ENCODE peak calls at places on chromosome 5, in eight cellular contexts. One of them, this sample, is unnamed.

GRCh38 chr5:56090793-56091460 is 96.2 kb upstream of the IL6ST start:
- DNase-seq in astrocyte: no peak
- DNase-seq in CD8-positive, alpha-beta memory T cell: no peak
- DNase-seq in GM23248: no peak
- DNase-seq in caudate nucleus: no peak
- DNase-seq in heart left ventricle: no peak
- DNase-seq in sigmoid colon: no peak
- DNase-seq in body of pancreas: no peak
- DNase-seq in this sample: no peak

GRCh38 chr5:179613460-179614071 is 9.9 kb downstream of the HNRNPH1 start:
- DNase-seq in heart left ventricle: no peak
- DNase-seq in astrocyte: no peak
- DNase-seq in sigmoid colon: peak; percentile 54
- DNase-seq in body of pancreas: no peak
- DNase-seq in caudate nucleus: no peak
- DNase-seq in GM23248: no peak
- DNase-seq in CD8-positive, alpha-beta memory T cell: no peak
- DNase-seq in this sample: no peak

GRCh38 chr5:97412959-97413358 is 229.9 kb upstream of the RIOK2 start:
- DNase-seq in caudate nucleus: no peak
- DNase-seq in heart left ventricle: no peak
- DNase-seq in body of pancreas: no peak
- DNase-seq in CD8-positive, alpha-beta memory T cell: no peak
- DNase-seq in astrocyte: no peak
- DNase-seq in sigmoid colon: no peak
- DNase-seq in GM23248: no peak
- DNase-seq in this sample: no peak

GRCh38 chr5:144598451-144599068 is 427.9 kb downstream of the KCTD16 start:
- DNase-seq in sigmoid colon: no peak
- DNase-seq in CD8-positive, alpha-beta memory T cell: no peak
- DNase-seq in astrocyte: no peak
- DNase-seq in heart left ventricle: peak; percentile 49
- DNase-seq in caudate nucleus: peak; percentile 53
- DNase-seq in GM23248: peak; percentile 17
- DNase-seq in body of pancreas: peak; percentile 86
- DNase-seq in this sample: no peak

GRCh38 chr5:72515211-72515610 is 8.0 kb upstream of the ZNF366 start:
- DNase-seq in heart left ventricle: no peak
- DNase-seq in GM23248: no peak
- DNase-seq in sigmoid colon: no peak
- DNase-seq in caudate nucleus: no peak
- DNase-seq in CD8-positive, alpha-beta memory T cell: no peak
- DNase-seq in body of pancreas: no peak
- DNase-seq in astrocyte: no peak
- DNase-seq in this sample: no peak

GRCh38 chr5:129724222-129724621 is 23.7 kb upstream of the MINAR2 start:
- DNase-seq in sigmoid colon: no peak
- DNase-seq in GM23248: no peak
- DNase-seq in caudate nucleus: no peak
- DNase-seq in body of pancreas: no peak
- DNase-seq in CD8-positive, alpha-beta memory T cell: no peak
- DNase-seq in heart left ventricle: no peak
- DNase-seq in astrocyte: no peak
- DNase-seq in this sample: no peak

GRCh38 chr5:180142008-180142803 is 66.8 kb downstream of the RASGEF1C start:
- DNase-seq in sigmoid colon: no peak
- DNase-seq in GM23248: no peak
- DNase-seq in CD8-positive, alpha-beta memory T cell: no peak
- DNase-seq in caudate nucleus: no peak
- DNase-seq in body of pancreas: no peak
- DNase-seq in heart left ventricle: no peak
- DNase-seq in astrocyte: no peak
- DNase-seq in this sample: no peak

GRCh38 chr5:104179057-104179456 is 616.5 kb upstream of the NUDT12 start:
- DNase-seq in heart left ventricle: no peak
- DNase-seq in astrocyte: peak; percentile 9
- DNase-seq in caudate nucleus: peak; percentile 45
- DNase-seq in CD8-positive, alpha-beta memory T cell: no peak
- DNase-seq in GM23248: peak; percentile 40
- DNase-seq in sigmoid colon: no peak
- DNase-seq in body of pancreas: peak; percentile 50
- DNase-seq in this sample: no peak

GRCh38 chr5:24161559-24161958 is 483.2 kb downstream of the CDH10 start:
- DNase-seq in astrocyte: no peak
- DNase-seq in caudate nucleus: no peak
- DNase-seq in body of pancreas: no peak
- DNase-seq in CD8-positive, alpha-beta memory T cell: no peak
- DNase-seq in GM23248: peak; percentile 79
- DNase-seq in heart left ventricle: no peak
- DNase-seq in sigmoid colon: no peak
- DNase-seq in this sample: peak; percentile 27

GRCh38 chr5:58394326-58394725 is 65.6 kb downstream of the PLK2 start:
- DNase-seq in CD8-positive, alpha-beta memory T cell: no peak
- DNase-seq in body of pancreas: no peak
- DNase-seq in astrocyte: no peak
- DNase-seq in heart left ventricle: no peak
- DNase-seq in GM23248: no peak
- DNase-seq in caudate nucleus: no peak
- DNase-seq in sigmoid colon: no peak
- DNase-seq in this sample: no peak

GRCh38 chr5:109318455-109319108 is 91.2 kb downstream of the PJA2 start:
- DNase-seq in GM23248: no peak
- DNase-seq in astrocyte: no peak
- DNase-seq in caudate nucleus: peak; percentile 15
- DNase-seq in CD8-positive, alpha-beta memory T cell: no peak
- DNase-seq in heart left ventricle: no peak
- DNase-seq in sigmoid colon: no peak
- DNase-seq in body of pancreas: no peak
- DNase-seq in this sample: no peak

GRCh38 chr5:32710859-32711692 is at the start of gene NPR3:
- DNase-seq in astrocyte: no peak
- DNase-seq in GM23248: peak; percentile 89
- DNase-seq in CD8-positive, alpha-beta memory T cell: no peak
- DNase-seq in heart left ventricle: no peak
- DNase-seq in sigmoid colon: peak; percentile 69
- DNase-seq in body of pancreas: no peak
- DNase-seq in caudate nucleus: no peak
- DNase-seq in this sample: no peak

GRCh38 chr5:11973469-11973868 is 69.2 kb upstream of the CTNND2 start:
- DNase-seq in CD8-positive, alpha-beta memory T cell: no peak
- DNase-seq in caudate nucleus: no peak
- DNase-seq in GM23248: no peak
- DNase-seq in sigmoid colon: no peak
- DNase-seq in heart left ventricle: no peak
- DNase-seq in body of pancreas: no peak
- DNase-seq in astrocyte: no peak
- DNase-seq in this sample: no peak

GRCh38 chr5:15500326-15500958 is 462 bp downstream of the FBXL7 start:
- DNase-seq in GM23248: peak; percentile 83
- DNase-seq in astrocyte: peak; percentile 31
- DNase-seq in sigmoid colon: peak; percentile 81
- DNase-seq in CD8-positive, alpha-beta memory T cell: no peak
- DNase-seq in body of pancreas: no peak
- DNase-seq in heart left ventricle: peak; percentile 84
- DNase-seq in caudate nucleus: no peak
- DNase-seq in this sample: no peak

GRCh38 chr5:103703617-103704016 is 141.0 kb upstream of the NUDT12 start:
- DNase-seq in GM23248: no peak
- DNase-seq in astrocyte: no peak
- DNase-seq in body of pancreas: no peak
- DNase-seq in caudate nucleus: no peak
- DNase-seq in heart left ventricle: no peak
- DNase-seq in sigmoid colon: no peak
- DNase-seq in CD8-positive, alpha-beta memory T cell: no peak
- DNase-seq in this sample: no peak

GRCh38 chr5:93076096-93076495 is 504.9 kb downstream of the NR2F1-AS1 start:
- DNase-seq in GM23248: peak; percentile 32
- DNase-seq in body of pancreas: no peak
- DNase-seq in sigmoid colon: no peak
- DNase-seq in astrocyte: peak; percentile 44
- DNase-seq in heart left ventricle: no peak
- DNase-seq in caudate nucleus: no peak
- DNase-seq in CD8-positive, alpha-beta memory T cell: no peak
- DNase-seq in this sample: no peak

GRCh38 chr5:29550523-29550922 is 1643.0 kb upstream of the CDH6 start:
- DNase-seq in CD8-positive, alpha-beta memory T cell: no peak
- DNase-seq in body of pancreas: no peak
- DNase-seq in astrocyte: no peak
- DNase-seq in caudate nucleus: no peak
- DNase-seq in GM23248: no peak
- DNase-seq in sigmoid colon: no peak
- DNase-seq in heart left ventricle: no peak
- DNase-seq in this sample: no peak

GRCh38 chr5:91499943-91500531 is 116.9 kb upstream of the ARRDC3 start:
- DNase-seq in GM23248: peak; percentile 63
- DNase-seq in CD8-positive, alpha-beta memory T cell: peak; percentile 45
- DNase-seq in body of pancreas: no peak
- DNase-seq in astrocyte: peak; percentile 37
- DNase-seq in sigmoid colon: no peak
- DNase-seq in heart left ventricle: no peak
- DNase-seq in caudate nucleus: peak; percentile 1
- DNase-seq in this sample: no peak

GRCh38 chr5:138022912-138023311 is 10.0 kb downstream of the FAM13B start:
- DNase-seq in GM23248: no peak
- DNase-seq in body of pancreas: no peak
- DNase-seq in caudate nucleus: no peak
- DNase-seq in astrocyte: no peak
- DNase-seq in CD8-positive, alpha-beta memory T cell: no peak
- DNase-seq in heart left ventricle: no peak
- DNase-seq in sigmoid colon: no peak
- DNase-seq in this sample: no peak

GRCh38 chr5:50441479-50441815 is 359 bp upstream of the EMB start:
- DNase-seq in heart left ventricle: no peak
- DNase-seq in CD8-positive, alpha-beta memory T cell: no peak
- DNase-seq in body of pancreas: no peak
- DNase-seq in GM23248: no peak
- DNase-seq in caudate nucleus: peak; percentile 23
- DNase-seq in astrocyte: no peak
- DNase-seq in sigmoid colon: no peak
- DNase-seq in this sample: no peak

GRCh38 chr5:73179730-73180129 is 6.7 kb downstream of the TMEM174 start:
- DNase-seq in GM23248: no peak
- DNase-seq in body of pancreas: no peak
- DNase-seq in astrocyte: no peak
- DNase-seq in CD8-positive, alpha-beta memory T cell: no peak
- DNase-seq in heart left ventricle: no peak
- DNase-seq in sigmoid colon: no peak
- DNase-seq in caudate nucleus: no peak
- DNase-seq in this sample: no peak

GRCh38 chr5:132961887-132962286 is 1.5 kb downstream of the AFF4 start:
- DNase-seq in CD8-positive, alpha-beta memory T cell: no peak
- DNase-seq in astrocyte: peak; percentile 62
- DNase-seq in body of pancreas: peak; percentile 17
- DNase-seq in caudate nucleus: no peak
- DNase-seq in GM23248: peak; percentile 88
- DNase-seq in sigmoid colon: no peak
- DNase-seq in heart left ventricle: no peak
- DNase-seq in this sample: no peak

GRCh38 chr5:54275361-54275760 is 35.0 kb downstream of the ARL15 start:
- DNase-seq in sigmoid colon: no peak
- DNase-seq in CD8-positive, alpha-beta memory T cell: no peak
- DNase-seq in body of pancreas: no peak
- DNase-seq in astrocyte: no peak
- DNase-seq in caudate nucleus: no peak
- DNase-seq in GM23248: peak; percentile 32
- DNase-seq in heart left ventricle: no peak
- DNase-seq in this sample: no peak

GRCh38 chr5:53170748-53171349 is 61.3 kb upstream of the MOCS2 start:
- DNase-seq in caudate nucleus: peak; percentile 37
- DNase-seq in body of pancreas: no peak
- DNase-seq in sigmoid colon: no peak
- DNase-seq in astrocyte: peak; percentile 12
- DNase-seq in CD8-positive, alpha-beta memory T cell: no peak
- DNase-seq in GM23248: peak; percentile 69
- DNase-seq in heart left ventricle: no peak
- DNase-seq in this sample: peak; percentile 8

GRCh38 chr5:133123297-133123696 is 71.5 kb downstream of the HSPA4 start:
- DNase-seq in GM23248: no peak
- DNase-seq in heart left ventricle: no peak
- DNase-seq in sigmoid colon: no peak
- DNase-seq in caudate nucleus: no peak
- DNase-seq in astrocyte: no peak
- DNase-seq in CD8-positive, alpha-beta memory T cell: no peak
- DNase-seq in body of pancreas: no peak
- DNase-seq in this sample: no peak

DNA sequence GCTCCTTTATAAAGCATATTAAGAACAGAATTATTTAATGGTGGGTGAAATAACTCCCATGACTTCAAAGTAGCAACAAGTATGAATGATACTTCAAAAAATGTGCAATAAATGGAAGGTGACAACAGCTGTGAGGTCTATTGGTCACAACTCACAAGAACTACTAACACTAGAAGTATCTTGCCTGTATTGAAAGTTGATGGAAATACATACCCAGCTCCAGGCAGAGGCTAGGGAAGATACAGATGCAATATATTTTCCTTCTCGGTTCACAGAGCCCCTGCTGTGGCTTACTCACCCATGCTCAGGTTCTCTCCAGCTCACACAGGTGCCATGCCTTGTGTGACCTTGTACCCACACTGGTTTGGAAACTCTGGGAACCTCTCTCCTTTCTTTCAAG is 133.8 kb downstream of the LIFR start:
- DNase-seq in CD8-positive, alpha-beta memory T cell: no peak
- DNase-seq in astrocyte: no peak
- DNase-seq in caudate nucleus: no peak
- DNase-seq in sigmoid colon: no peak
- DNase-seq in GM23248: no peak
- DNase-seq in heart left ventricle: no peak
- DNase-seq in body of pancreas: no peak
- DNase-seq in this sample: no peak
- H3K27ac ChIP-seq in CD8-positive, alpha-beta memory T cell: no peak overlapping the region
- H3K27ac ChIP-seq in astrocyte: no peak overlapping the region
- H3K27ac ChIP-seq in caudate nucleus: no peak overlapping the region
- H3K27ac ChIP-seq in sigmoid colon: no peak overlapping the region
- H3K27ac ChIP-seq in GM23248: no peak overlapping the region
- H3K27ac ChIP-seq in heart left ventricle: no peak overlapping the region
- H3K27ac ChIP-seq in body of pancreas: no peak overlapping the region
- H3K27ac ChIP-seq in this sample: no peak overlapping the region

GRCh38 chr5:64939772-64940510 is 171.2 kb downstream of the CWC27 start:
- DNase-seq in heart left ventricle: peak; percentile 24
- DNase-seq in caudate nucleus: no peak
- DNase-seq in astrocyte: no peak
- DNase-seq in GM23248: peak; percentile 54
- DNase-seq in CD8-positive, alpha-beta memory T cell: no peak
- DNase-seq in body of pancreas: peak; percentile 11
- DNase-seq in sigmoid colon: peak; percentile 63
- DNase-seq in this sample: no peak
- H3K27ac ChIP-seq in heart left ventricle: no peak overlapping the region
- H3K27ac ChIP-seq in caudate nucleus: no peak overlapping the region
- H3K27ac ChIP-seq in astrocyte: no peak overlapping the region
- H3K27ac ChIP-seq in GM23248: peak overlapping the region; percentile 34
- H3K27ac ChIP-seq in CD8-positive, alpha-beta memory T cell: no peak overlapping the region
- H3K27ac ChIP-seq in body of pancreas: no peak overlapping the region
- H3K27ac ChIP-seq in sigmoid colon: no peak overlapping the region
- H3K27ac ChIP-seq in this sample: peak overlapping the region; percentile 63

GRCh38 chr5:170269579-170269978 is 28.0 kb downstream of the LCP2 start:
- DNase-seq in GM23248: no peak
- DNase-seq in sigmoid colon: peak; percentile 64
- DNase-seq in CD8-positive, alpha-beta memory T cell: no peak
- DNase-seq in astrocyte: peak; percentile 6
- DNase-seq in caudate nucleus: no peak
- DNase-seq in heart left ventricle: no peak
- DNase-seq in body of pancreas: no peak
- DNase-seq in this sample: no peak
- H3K27ac ChIP-seq in GM23248: no peak overlapping the region
- H3K27ac ChIP-seq in sigmoid colon: peak overlapping the region; percentile 33
- H3K27ac ChIP-seq in CD8-positive, alpha-beta memory T cell: peak overlapping the region; percentile 25
- H3K27ac ChIP-seq in astrocyte: no peak overlapping the region
- H3K27ac ChIP-seq in caudate nucleus: no peak overlapping the region
- H3K27ac ChIP-seq in heart left ventricle: no peak overlapping the region
- H3K27ac ChIP-seq in body of pancreas: peak overlapping the region; percentile 60
- H3K27ac ChIP-seq in this sample: no peak overlapping the region

GRCh38 chr5:27708579-27708978 is 670.2 kb upstream of the CDH9 start:
- DNase-seq in caudate nucleus: no peak
- DNase-seq in sigmoid colon: no peak
- DNase-seq in CD8-positive, alpha-beta memory T cell: no peak
- DNase-seq in astrocyte: peak; percentile 29
- DNase-seq in body of pancreas: no peak
- DNase-seq in heart left ventricle: no peak
- DNase-seq in GM23248: no peak
- DNase-seq in this sample: no peak
- H3K27ac ChIP-seq in caudate nucleus: no peak overlapping the region
- H3K27ac ChIP-seq in sigmoid colon: no peak overlapping the region
- H3K27ac ChIP-seq in CD8-positive, alpha-beta memory T cell: no peak overlapping the region
- H3K27ac ChIP-seq in astrocyte: no peak overlapping the region
- H3K27ac ChIP-seq in body of pancreas: no peak overlapping the region
- H3K27ac ChIP-seq in heart left ventricle: no peak overlapping the region
- H3K27ac ChIP-seq in GM23248: no peak overlapping the region
- H3K27ac ChIP-seq in this sample: no peak overlapping the region

This sample was measured in epithelial cell of prostate.